ENCODE peak calls at places on chromosomes 5 and 9, in ten cellular contexts. S, F, T, H, N, Y, E, M, Q and U are unnamed samples.

GRCh38 chr5:157665467-157666085 is 5.8 kb upstream of the C5orf52 start:
- DNase-seq in Y (no peak), Q (no peak), N (no peak), H (peak; percentile 85), E (peak; percentile 88), T (no peak), M (no peak), F (no peak), S (no peak), U (no peak)

GRCh38 chr5:143648696-143649095 is 163.3 kb upstream of the HMHB1 start:
- DNase-seq in F (no peak), N (no peak), Y (no peak), H (no peak), E (no peak), S (no peak), M (no peak), T (no peak), Q (no peak), U (no peak)

GRCh38 chr9:37336150-37336549 is 86.3 kb upstream of the GRHPR start:
- DNase-seq in S (no peak), M (no peak), Q (no peak), N (no peak), E (no peak), Y (no peak), F (no peak), H (no peak), T (no peak), U (no peak)

GRCh38 chr5:171700331-171700935 is 85.2 kb upstream of the SMIM23 start:
- DNase-seq in N (no peak), T (no peak), F (no peak), E (no peak), Q (no peak), Y (no peak), S (no peak), H (no peak), M (no peak), U (no peak)

GRCh38 chr9:111263116-111263515 is 66.9 kb downstream of the OR2K2 start:
- DNase-seq in E (no peak), Y (no peak), T (no peak), S (no peak), F (no peak), N (no peak), Q (no peak), H (no peak), M (no peak), U (no peak)

GRCh38 chr9:119137479-119137878 is 231.8 kb downstream of the BRINP1 start:
- DNase-seq in E (no peak), F (no peak), T (no peak), H (no peak), M (no peak), Y (no peak), N (no peak), Q (no peak), S (no peak), U (no peak)

GRCh38 chr9:108093773-108094675 is 604.5 kb upstream of the KLF4 start:
- DNase-seq in Y (no peak), F (no peak), Q (peak; percentile 39), H (peak; percentile 98), N (no peak), S (no peak), M (no peak), E (no peak), T (no peak), U (no peak)

GRCh38 chr5:179220716-179221115 is 124.5 kb downstream of the ADAMTS2 start:
- DNase-seq in E (no peak), F (peak; percentile 36), H (no peak), M (no peak), N (no peak), Y (no peak), Q (no peak), S (no peak), T (no peak), U (no peak)

GRCh38 chr5:107271682-107272350 is 398.9 kb downstream of the EFNA5 start:
- DNase-seq in S (no peak), T (no peak), Y (no peak), E (no peak), Q (no peak), M (no peak), N (no peak), H (peak; percentile 34), F (no peak), U (no peak)

GRCh38 chr9:133126697-133127339 is 5.8 kb upstream of the RALGDS start:
- DNase-seq in S (no peak), N (no peak), M (no peak), T (no peak), F (no peak), H (peak; percentile 30), Q (no peak), Y (no peak), E (no peak), U (no peak)

GRCh38 chr5:37738057-37738691 is 101.7 kb downstream of the GDNF start:
- DNase-seq in Q (no peak), N (no peak), E (peak; percentile 93), S (no peak), F (no peak), M (no peak), T (no peak), H (peak; percentile 93), Y (no peak), U (no peak)
- H3K27ac ChIP-seq in Q (no peak overlapping the region), N (no peak overlapping the region), E (no peak overlapping the region), S (no peak overlapping the region), F (no peak overlapping the region), M (no peak overlapping the region), T (no peak overlapping the region), H (peak overlapping the region; percentile 70), Y (peak overlapping the region; percentile 86), U (no peak overlapping the region)

GRCh38 chr9:27600254-27600653 is 27.0 kb upstream of the C9orf72 start:
- DNase-seq in M (no peak), N (no peak), Y (no peak), Q (no peak), H (no peak), F (no peak), E (no peak), S (no peak), T (no peak), U (no peak)
- H3K27ac ChIP-seq in M (no peak overlapping the region), N (no peak overlapping the region), Y (no peak overlapping the region), Q (no peak overlapping the region), H (no peak overlapping the region), F (no peak overlapping the region), E (no peak overlapping the region), S (peak overlapping the region; percentile 5), T (no peak overlapping the region), U (no peak overlapping the region)

GRCh38 chr9:33676746-33677505 is 118.4 kb upstream of the PRSS3 start:
- DNase-seq in F (peak; percentile 62), H (peak; percentile 36), E (peak; percentile 50), M (peak; percentile 0), N (peak; percentile 45), S (no peak), T (peak; percentile 45), Y (peak; percentile 30), Q (peak; percentile 25), U (no peak)
- H3K27ac ChIP-seq in F (no peak overlapping the region), H (no peak overlapping the region), E (peak overlapping the region; percentile 77), M (no peak overlapping the region), N (peak overlapping the region; percentile 83), S (no peak overlapping the region), T (no peak overlapping the region), Y (peak overlapping the region; percentile 79), Q (peak overlapping the region; percentile 36), U (no peak overlapping the region)

GRCh38 chr5:177004961-177005360 is 1.6 kb downstream of the UIMC1 start:
- DNase-seq in H (no peak), S (no peak), M (no peak), E (no peak), Q (no peak), T (no peak), N (no peak), Y (no peak), F (no peak), U (no peak)
- H3K27ac ChIP-seq in H (peak overlapping the region; percentile 50), S (no peak overlapping the region), M (no peak overlapping the region), E (no peak overlapping the region), Q (no peak overlapping the region), T (no peak overlapping the region), N (no peak overlapping the region), Y (peak overlapping the region; percentile 99), F (no peak overlapping the region), U (peak overlapping the region; percentile 92)

GRCh38 chr9:88387035-88387732 is 1.1 kb upstream of the SPIN1 start:
- DNase-seq in N (no peak), F (peak; percentile 72), Y (peak; percentile 23), Q (peak; percentile 34), S (peak; percentile 74), H (peak; percentile 65), M (no peak), E (peak; percentile 66), T (no peak), U (peak; percentile 46)
- H3K27ac ChIP-seq in N (no peak overlapping the region), F (peak overlapping the region; percentile 89), Y (peak overlapping the region; percentile 63), Q (peak overlapping the region; percentile 100), S (peak overlapping the region; percentile 91), H (peak overlapping the region; percentile 86), M (peak overlapping the region; percentile 64), E (peak overlapping the region; percentile 19), T (no peak overlapping the region), U (peak overlapping the region; percentile 53)